ENCODE peak calls at places on chromosomes 2 and 18, in four cellular contexts. Q is OCI-LY7, S is left ventricle myocardium inferior, H is tibial artery. I is an unnamed sample. For H3K4me1 and H3K36me3, the result is how much of the 10 kb centered on the place peaks cover.

GRCh38 chr2:108604196-108604595 is 69.9 kb downstream of the LIMS1 start:
- DNase-seq in Q (no peak), S (no peak), H (no peak), I (no peak)

GRCh38 chr2:232731470-232731869 is 34.3 kb downstream of the GIGYF2 start:
- DNase-seq in Q (no peak), S (no peak), H (no peak), I (no peak)

GRCh38 chr2:64214281-64215115 is 70.3 kb upstream of the PELI1 start:
- DNase-seq in Q (peak), S (no peak), H (no peak), I (peak)

GRCh38 chr2:127179756-127180155 is 40.3 kb downstream of the CYP27C1 start:
- DNase-seq in Q (no peak), S (no peak), H (no peak), I (no peak)

GRCh38 chr2:9240745-9241144 is 34.1 kb downstream of the ASAP2 start:
- DNase-seq in Q (no peak), S (no peak), H (no peak), I (no peak)

GRCh38 chr18:56841836-56842235 is 190.7 kb downstream of the WDR7 start:
- DNase-seq in Q (no peak), S (no peak), H (no peak), I (no peak)

GRCh38 chr2:176124358-176125214 is 2.1 kb downstream of the HOXD9 start:
- DNase-seq in Q (no peak), S (no peak), H (no peak), I (peak)

GRCh38 chr2:71467180-71467815 is 13.9 kb downstream of the DYSF start:
- DNase-seq in Q (no peak), S (no peak), H (no peak), I (no peak)

GRCh38 chr2:20478961-20479360 is 32.1 kb downstream of the RHOB start:
- DNase-seq in Q (no peak), S (no peak), H (peak), I (no peak)

GRCh38 chr2:231321021-231321420 is 74.5 kb upstream of the B3GNT7 start:
- DNase-seq in Q (no peak), S (peak), H (no peak), I (no peak)

GRCh38 chr2:72937356-72937669 is 20.0 kb downstream of the EMX1 start:
- DNase-seq in Q (no peak), S (no peak), H (no peak), I (peak)

DNA sequence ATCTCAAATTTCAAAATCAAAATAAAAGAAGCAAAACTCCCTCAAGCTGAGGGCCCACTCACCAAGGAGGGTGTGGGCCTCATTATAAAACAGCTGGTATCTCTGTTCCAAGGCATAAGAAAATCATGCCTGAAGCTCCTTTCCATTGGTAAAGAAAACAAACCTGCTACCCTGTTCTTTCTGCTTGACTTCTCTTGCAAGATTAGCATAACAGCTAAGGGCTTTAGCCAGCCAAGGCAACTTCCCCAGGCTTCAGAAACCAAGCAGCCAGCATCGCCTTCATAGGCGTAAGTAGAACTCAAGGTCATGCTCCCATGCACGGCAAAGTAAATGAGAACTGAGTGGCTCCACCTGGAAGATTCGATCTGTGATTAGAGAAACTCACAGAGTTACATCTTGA is 3.0 kb downstream of the MRO start:
- DNase-seq in Q (peak), S (no peak), H (no peak), I (no peak)
- H3K4me1 ChIP-seq in Q (under half), S (under half), H (under half), I (under half)

GRCh38 chr2:152650768-152651371 is 66.4 kb downstream of the PRPF40A start:
- DNase-seq in Q (no peak), S (no peak), H (no peak), I (no peak)
- H3K36me3 ChIP-seq in Q (half or more), S (under half), H (under half), I (under half)

GRCh38 chr2:237411683-237412349 is 2.1 kb downstream of the COL6A3 start:
- DNase-seq in Q (no peak), S (no peak), H (no peak), I (no peak)
- H3K4me3 ChIP-seq in Q (no peak), S (peak), H (peak), I (peak)

GRCh38 chr2:39429738-39430137 is 7.3 kb downstream of the MAP4K3 start:
- DNase-seq in Q (no peak), S (no peak), H (no peak), I (no peak)

GRCh38 chr2:39434233-39434897 is 2.7 kb downstream of the MAP4K3 start:
- DNase-seq in Q (no peak), S (no peak), H (no peak), I (no peak)

GRCh38 chr2:39432701-39433100 is 4.4 kb downstream of the MAP4K3 start:
- DNase-seq in Q (no peak), S (no peak), H (no peak), I (no peak)

GRCh38 chr2:39433586-39434195 is 3.4 kb downstream of the MAP4K3 start:
- DNase-seq in Q (no peak), S (no peak), H (no peak), I (no peak)

DNA sequence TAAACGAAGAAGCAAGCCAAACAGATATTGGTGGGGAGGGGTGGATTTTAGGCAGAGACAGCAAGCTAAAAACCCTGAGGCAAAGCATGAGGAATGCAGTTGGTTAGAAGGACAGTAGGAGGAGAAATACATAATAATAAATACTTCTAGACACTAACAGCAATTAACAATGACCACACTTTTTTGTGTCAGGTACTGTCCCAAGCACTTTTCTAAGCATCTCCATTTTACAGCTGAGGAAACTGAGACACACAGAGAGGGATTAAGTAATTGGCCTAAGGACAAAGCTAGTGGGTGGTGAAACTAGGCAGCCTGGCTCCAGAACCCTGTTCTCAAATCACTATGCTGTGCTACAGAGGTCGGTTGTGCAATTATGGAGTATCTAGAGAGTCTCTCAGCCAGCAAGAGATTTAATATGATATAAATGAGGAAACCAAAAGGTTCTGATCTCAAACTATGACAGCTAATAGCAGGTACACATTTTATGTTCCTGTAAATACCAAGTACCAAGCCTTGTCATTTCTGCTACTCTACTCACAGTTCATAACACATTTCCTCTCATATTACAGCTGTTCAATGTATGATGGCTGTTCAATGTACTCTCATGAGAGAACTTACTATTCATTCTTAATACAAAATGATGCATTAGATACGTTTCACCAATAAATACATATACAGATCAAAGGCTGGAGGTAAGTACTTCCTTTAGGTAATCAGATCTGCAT is 5.3 kb downstream of the MAP4K3 start:
- DNase-seq in Q (no peak), S (no peak), H (no peak), I (no peak)
- H3K4me1 ChIP-seq in Q (under half), S (half or more), H (under half), I (under half)

GRCh38 chr2:177239934-177240600 is 24.5 kb downstream of the NFE2L2 start:
- DNase-seq in Q (peak), S (no peak), H (no peak), I (no peak)
- H3K36me3 ChIP-seq in Q (half or more), S (under half), H (under half), I (under half)

GRCh38 chr2:40279479-40279878 is 172.4 kb downstream of the SLC8A1 start:
- DNase-seq in Q (no peak), S (no peak), H (no peak), I (no peak)
- H3K4me3 ChIP-seq in Q (no peak), S (peak), H (peak), I (no peak)

GRCh38 chr2:17587469-17587868 is 47.0 kb downstream of the VSNL1 start:
- DNase-seq in Q (no peak), S (no peak), H (no peak), I (no peak)

GRCh38 chr2:17583166-17583565 is 42.7 kb downstream of the VSNL1 start:
- DNase-seq in Q (no peak), S (peak), H (no peak), I (no peak)

GRCh38 chr2:17580319-17580715 is 39.8 kb downstream of the VSNL1 start:
- DNase-seq in Q (no peak), S (no peak), H (no peak), I (no peak)

GRCh38 chr2:17584689-17585088 is 44.2 kb downstream of the VSNL1 start:
- DNase-seq in Q (no peak), S (no peak), H (no peak), I (no peak)

GRCh38 chr2:17583646-17584045 is 43.1 kb downstream of the VSNL1 start:
- DNase-seq in Q (no peak), S (no peak), H (no peak), I (no peak)
- H3K4me1 ChIP-seq in Q (under half), S (under half), H (under half), I (under half)

GRCh38 chr2:197414039-197414438 is 20.8 kb downstream of the SF3B1 start:
- DNase-seq in Q (no peak), S (no peak), H (no peak), I (no peak)

GRCh38 chr2:197416268-197416667 is 18.6 kb downstream of the SF3B1 start:
- DNase-seq in Q (no peak), S (no peak), H (no peak), I (no peak)

DNA sequence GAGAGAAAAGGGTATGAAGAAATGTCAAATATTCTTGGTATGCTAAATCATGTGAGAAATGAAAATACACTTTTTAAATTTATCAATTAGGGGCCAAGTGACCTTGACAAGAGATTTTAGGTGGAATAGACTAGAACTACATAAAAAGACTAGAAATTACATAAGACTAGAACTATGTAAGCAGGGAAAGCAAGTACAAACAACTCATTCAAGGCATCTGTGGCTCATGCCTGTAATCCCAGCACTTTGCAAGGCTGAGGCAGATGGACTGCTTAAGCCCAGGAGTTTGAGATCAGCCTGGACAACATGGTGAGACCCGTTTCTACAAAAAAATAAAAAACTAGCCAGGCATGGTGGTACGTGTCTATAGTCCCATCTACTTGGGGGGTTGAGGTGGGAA is 20.3 kb downstream of the SF3B1 start:
- DNase-seq in Q (no peak), S (no peak), H (no peak), I (no peak)
- H3K36me3 ChIP-seq in Q (half or more), S (half or more), H (half or more), I (under half)